ENCODE peak calls at places on chromosomes 2 and 18, in seven cellular contexts. One of them, this sample, is unnamed.

GRCh38 chr2:218169757-218170546 is 3.2 kb upstream of the CXCR1 start:
- DNase-seq in K562: no peak
- DNase-seq in GM12878: no peak
- DNase-seq in H1: no peak
- DNase-seq in SK-N-SH: no peak
- DNase-seq in HCT116: no peak
- DNase-seq in HepG2: peak; percentile 43
- DNase-seq in this sample: no peak

GRCh38 chr2:17518212-17519154 is at the start of gene RAD51AP2:
- DNase-seq in SK-N-SH: peak; percentile 92
- DNase-seq in H1: no peak
- DNase-seq in HCT116: peak; percentile 75
- DNase-seq in GM12878: peak; percentile 40
- DNase-seq in HepG2: peak; percentile 60
- DNase-seq in K562: peak; percentile 92
- DNase-seq in this sample: no peak

GRCh38 chr2:173119069-173119807 is 43.6 kb downstream of the MAP3K20 start:
- DNase-seq in K562: no peak
- DNase-seq in GM12878: no peak
- DNase-seq in HCT116: no peak
- DNase-seq in H1: no peak
- DNase-seq in HepG2: no peak
- DNase-seq in SK-N-SH: no peak
- DNase-seq in this sample: no peak

GRCh38 chr2:33153008-33153407 is 206.3 kb downstream of the LTBP1 start:
- DNase-seq in K562: no peak
- DNase-seq in H1: no peak
- DNase-seq in SK-N-SH: no peak
- DNase-seq in HCT116: no peak
- DNase-seq in HepG2: no peak
- DNase-seq in GM12878: no peak
- DNase-seq in this sample: no peak

GRCh38 chr2:210086292-210086691 is 83.9 kb downstream of the RPE start:
- DNase-seq in GM12878: no peak
- DNase-seq in HepG2: no peak
- DNase-seq in SK-N-SH: no peak
- DNase-seq in HCT116: no peak
- DNase-seq in H1: no peak
- DNase-seq in K562: no peak
- DNase-seq in this sample: no peak

GRCh38 chr2:220966636-220967035 is 605.5 kb downstream of the EPHA4 start:
- DNase-seq in HCT116: no peak
- DNase-seq in GM12878: no peak
- DNase-seq in K562: no peak
- DNase-seq in H1: no peak
- DNase-seq in SK-N-SH: no peak
- DNase-seq in HepG2: no peak
- DNase-seq in this sample: no peak

GRCh38 chr18:10856146-10856545 is 293.2 kb downstream of the PIEZO2 start:
- DNase-seq in GM12878: no peak
- DNase-seq in H1: no peak
- DNase-seq in K562: no peak
- DNase-seq in HCT116: no peak
- DNase-seq in HepG2: no peak
- DNase-seq in SK-N-SH: no peak
- DNase-seq in this sample: no peak

GRCh38 chr2:218128781-218129478 is 3.1 kb downstream of the CXCR2 start:
- DNase-seq in SK-N-SH: no peak
- DNase-seq in H1: no peak
- DNase-seq in K562: no peak
- DNase-seq in HepG2: no peak
- DNase-seq in GM12878: no peak
- DNase-seq in HCT116: no peak
- DNase-seq in this sample: no peak

GRCh38 chr2:233929352-233929843 is 12.2 kb downstream of the TRPM8 start:
- DNase-seq in H1: no peak
- DNase-seq in K562: no peak
- DNase-seq in HepG2: no peak
- DNase-seq in SK-N-SH: no peak
- DNase-seq in GM12878: no peak
- DNase-seq in HCT116: peak; percentile 21
- DNase-seq in this sample: no peak

GRCh38 chr2:161102770-161103450 is 57.3 kb upstream of the TANK start:
- DNase-seq in GM12878: no peak
- DNase-seq in SK-N-SH: no peak
- DNase-seq in HCT116: no peak
- DNase-seq in K562: no peak
- DNase-seq in H1: no peak
- DNase-seq in HepG2: no peak
- DNase-seq in this sample: no peak

GRCh38 chr2:74007120-74007519 is 22.4 kb downstream of the TET3 start:
- DNase-seq in HepG2: no peak
- DNase-seq in H1: no peak
- DNase-seq in GM12878: no peak
- DNase-seq in K562: no peak
- DNase-seq in HCT116: no peak
- DNase-seq in SK-N-SH: no peak
- DNase-seq in this sample: no peak

GRCh38 chr2:17539596-17539992 is 902 bp upstream of the VSNL1 start:
- DNase-seq in K562: no peak
- DNase-seq in HepG2: peak; percentile 83
- DNase-seq in H1: no peak
- DNase-seq in SK-N-SH: peak; percentile 45
- DNase-seq in GM12878: no peak
- DNase-seq in HCT116: peak; percentile 62
- DNase-seq in this sample: no peak

GRCh38 chr2:64023485-64024258 is 4.4 kb upstream of the VPS54 start:
- DNase-seq in HCT116: no peak
- DNase-seq in H1: no peak
- DNase-seq in GM12878: no peak
- DNase-seq in SK-N-SH: no peak
- DNase-seq in HepG2: peak; percentile 72
- DNase-seq in K562: no peak
- DNase-seq in this sample: no peak

GRCh38 chr18:76660571-76661192 is 161.7 kb upstream of the ZNF236 start:
- DNase-seq in SK-N-SH: no peak
- DNase-seq in K562: no peak
- DNase-seq in H1: no peak
- DNase-seq in HCT116: no peak
- DNase-seq in GM12878: no peak
- DNase-seq in HepG2: no peak
- DNase-seq in this sample: no peak

GRCh38 chr18:5967007-5967406 is 71.7 kb upstream of the TMEM200C start:
- DNase-seq in SK-N-SH: no peak
- DNase-seq in HepG2: no peak
- DNase-seq in K562: no peak
- DNase-seq in GM12878: no peak
- DNase-seq in HCT116: no peak
- DNase-seq in H1: no peak
- DNase-seq in this sample: no peak

GRCh38 chr2:44789971-44790721 is 151.4 kb upstream of the SIX3 start:
- DNase-seq in GM12878: no peak
- DNase-seq in HCT116: no peak
- DNase-seq in H1: no peak
- DNase-seq in K562: no peak
- DNase-seq in SK-N-SH: no peak
- DNase-seq in HepG2: no peak
- DNase-seq in this sample: no peak

GRCh38 chr18:8084160-8084559 is 517.0 kb downstream of the PTPRM start:
- DNase-seq in GM12878: no peak
- DNase-seq in SK-N-SH: peak; percentile 38
- DNase-seq in HCT116: peak; percentile 21
- DNase-seq in K562: peak; percentile 39
- DNase-seq in H1: peak; percentile 63
- DNase-seq in HepG2: peak; percentile 28
- DNase-seq in this sample: no peak

GRCh38 chr18:79361766-79362522 is 33.8 kb upstream of the NFATC1 start:
- DNase-seq in K562: no peak
- DNase-seq in GM12878: no peak
- DNase-seq in H1: no peak
- DNase-seq in HCT116: peak; percentile 77
- DNase-seq in HepG2: no peak
- DNase-seq in SK-N-SH: no peak
- DNase-seq in this sample: no peak

GRCh38 chr2:56540901-56541300 is 357.1 kb downstream of the CCDC85A start:
- DNase-seq in HCT116: no peak
- DNase-seq in SK-N-SH: no peak
- DNase-seq in GM12878: no peak
- DNase-seq in H1: no peak
- DNase-seq in HepG2: no peak
- DNase-seq in K562: no peak
- DNase-seq in this sample: no peak

GRCh38 chr2:123720760-123721159 is 304.3 kb upstream of the CNTNAP5 start:
- DNase-seq in GM12878: no peak
- DNase-seq in HepG2: no peak
- DNase-seq in H1: no peak
- DNase-seq in HCT116: no peak
- DNase-seq in K562: no peak
- DNase-seq in SK-N-SH: no peak
- DNase-seq in this sample: peak; percentile 8

GRCh38 chr2:67923696-67924095 is 139.1 kb downstream of the C1D start:
- DNase-seq in K562: no peak
- DNase-seq in SK-N-SH: no peak
- DNase-seq in HCT116: no peak
- DNase-seq in GM12878: no peak
- DNase-seq in H1: no peak
- DNase-seq in HepG2: no peak
- DNase-seq in this sample: no peak

GRCh38 chr2:29053223-29053622 is 21.1 kb downstream of the PCARE start:
- DNase-seq in HepG2: no peak
- DNase-seq in SK-N-SH: peak; percentile 56
- DNase-seq in HCT116: peak; percentile 6
- DNase-seq in GM12878: no peak
- DNase-seq in K562: no peak
- DNase-seq in H1: no peak
- DNase-seq in this sample: no peak

DNA sequence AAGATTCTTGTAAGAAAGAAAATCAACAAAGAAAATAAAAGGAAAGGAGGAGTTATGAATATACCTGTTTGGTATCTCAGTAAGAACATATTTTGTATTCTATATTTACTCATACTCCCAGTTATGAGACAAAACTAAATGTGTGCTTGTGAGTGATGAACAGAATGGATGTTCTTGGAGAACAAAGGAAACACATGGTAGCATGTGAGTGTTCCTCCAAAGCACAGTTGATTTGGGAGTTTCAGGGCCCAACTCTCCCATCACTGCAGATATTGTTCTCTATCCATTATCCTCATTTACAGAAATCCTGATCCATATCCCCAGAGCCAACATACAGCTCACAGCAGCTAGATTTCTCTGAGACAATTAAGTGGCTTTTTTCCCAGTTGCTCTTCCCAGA is 75.7 kb upstream of the MAPRE2 start:
- DNase-seq in GM12878: no peak
- DNase-seq in K562: no peak
- DNase-seq in H1: no peak
- DNase-seq in HepG2: no peak
- DNase-seq in HCT116: no peak
- DNase-seq in SK-N-SH: no peak
- DNase-seq in this sample: no peak
- TF ChIP-seq JUND in GM12878: no peak
- TF ChIP-seq JUND in K562: no peak
- TF ChIP-seq JUND in H1: no peak
- TF ChIP-seq JUND in HepG2: no peak
- TF ChIP-seq JUND in HCT116: no peak
- TF ChIP-seq JUND in SK-N-SH: no peak
- TF ChIP-seq JUND in this sample: no peak

DNA sequence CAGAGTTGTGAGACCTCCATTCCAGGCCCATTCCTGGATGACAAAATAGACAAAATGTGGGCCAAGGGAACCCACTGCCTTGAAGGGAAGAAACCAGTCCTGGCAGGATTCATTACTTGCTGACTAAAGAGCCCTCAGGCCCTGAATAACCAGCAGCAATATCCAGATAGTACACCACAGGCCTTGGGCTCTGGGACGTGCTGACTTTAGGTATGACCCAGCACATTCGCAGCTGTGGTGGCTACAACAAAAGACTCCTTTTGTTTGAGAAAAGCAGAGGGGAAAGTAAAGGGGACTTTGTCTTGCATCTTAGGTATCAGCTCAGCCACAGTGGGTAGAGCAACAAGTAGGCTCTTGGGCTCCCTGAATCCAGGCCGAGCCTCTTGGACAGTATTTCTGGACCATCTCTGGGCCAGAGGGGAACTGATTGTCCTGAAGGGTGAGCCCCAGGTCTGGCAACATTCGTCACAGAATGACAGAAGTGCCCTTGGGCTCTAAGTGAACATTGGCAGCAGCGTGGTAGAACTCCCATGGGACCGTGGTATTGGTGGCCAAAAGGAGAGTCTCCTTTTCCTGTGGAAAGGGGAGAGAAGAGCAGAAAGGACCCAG is 89.9 kb upstream of the CD226 start:
- DNase-seq in SK-N-SH: no peak
- DNase-seq in HCT116: no peak
- DNase-seq in H1: no peak
- DNase-seq in HepG2: no peak
- DNase-seq in K562: no peak
- DNase-seq in GM12878: no peak
- DNase-seq in this sample: no peak
- TF ChIP-seq JUND in SK-N-SH: no peak
- TF ChIP-seq JUND in HCT116: no peak
- TF ChIP-seq JUND in H1: no peak
- TF ChIP-seq JUND in HepG2: no peak
- TF ChIP-seq JUND in K562: no peak
- TF ChIP-seq JUND in GM12878: no peak
- TF ChIP-seq JUND in this sample: no peak

GRCh38 chr2:197113221-197113831 is 186.8 kb upstream of the PGAP1 start:
- DNase-seq in H1: no peak
- DNase-seq in HCT116: peak; percentile 18
- DNase-seq in GM12878: no peak
- DNase-seq in SK-N-SH: peak; percentile 37
- DNase-seq in HepG2: peak; percentile 12
- DNase-seq in K562: peak; percentile 9
- DNase-seq in this sample: peak; percentile 10

GRCh38 chr2:197103363-197103762 is 176.9 kb upstream of the PGAP1 start:
- DNase-seq in H1: no peak
- DNase-seq in HepG2: no peak
- DNase-seq in GM12878: no peak
- DNase-seq in K562: no peak
- DNase-seq in HCT116: no peak
- DNase-seq in SK-N-SH: no peak
- DNase-seq in this sample: no peak

GRCh38 chr2:197107291-197108269 is 181.1 kb upstream of the PGAP1 start:
- DNase-seq in K562: no peak
- DNase-seq in H1: no peak
- DNase-seq in HepG2: no peak
- DNase-seq in HCT116: no peak
- DNase-seq in SK-N-SH: no peak
- DNase-seq in GM12878: no peak
- DNase-seq in this sample: peak; percentile 73

GRCh38 chr2:197109326-197109725 is 182.8 kb upstream of the PGAP1 start:
- DNase-seq in HepG2: no peak
- DNase-seq in K562: no peak
- DNase-seq in HCT116: no peak
- DNase-seq in H1: no peak
- DNase-seq in SK-N-SH: no peak
- DNase-seq in GM12878: no peak
- DNase-seq in this sample: no peak

GRCh38 chr2:197108758-197109157 is 182.3 kb upstream of the PGAP1 start:
- DNase-seq in GM12878: no peak
- DNase-seq in HCT116: no peak
- DNase-seq in SK-N-SH: peak; percentile 36
- DNase-seq in K562: no peak
- DNase-seq in H1: no peak
- DNase-seq in HepG2: no peak
- DNase-seq in this sample: no peak
- TF ChIP-seq JUND in GM12878: no peak
- TF ChIP-seq JUND in HCT116: no peak
- TF ChIP-seq JUND in SK-N-SH: peak; percentile 13
- TF ChIP-seq JUND in K562: no peak
- TF ChIP-seq JUND in H1: no peak
- TF ChIP-seq JUND in HepG2: no peak
- TF ChIP-seq JUND in this sample: no peak

GRCh38 chr2:47504174-47504810 is 101.3 kb downstream of the MSH2 start:
- DNase-seq in SK-N-SH: no peak
- DNase-seq in HepG2: no peak
- DNase-seq in K562: no peak
- DNase-seq in GM12878: no peak
- DNase-seq in HCT116: no peak
- DNase-seq in H1: no peak
- DNase-seq in this sample: no peak
- TF ChIP-seq JUND in SK-N-SH: no peak
- TF ChIP-seq JUND in HepG2: no peak
- TF ChIP-seq JUND in K562: no peak
- TF ChIP-seq JUND in GM12878: no peak
- TF ChIP-seq JUND in HCT116: no peak
- TF ChIP-seq JUND in H1: no peak
- TF ChIP-seq JUND in this sample: no peak

This sample was measured in T47D.